ENCODE peak calls at places on chromosome 11, in four cellular contexts. F, W, J and D are unnamed samples.

GRCh38 chr11:109486129-109486528 is 64.1 kb downstream of the C11orf87 start:
- DNase-seq in J (no peak), W (no peak), F (no peak), D (no peak)

GRCh38 chr11:100004541-100004940 is 682.5 kb upstream of the ARHGAP42 start:
- DNase-seq in W (no peak), J (no peak), F (no peak), D (no peak)

GRCh38 chr11:67409781-67410368 is 5.6 kb upstream of the CARNS1 start:
- DNase-seq in J (peak), F (peak), W (peak), D (peak)

GRCh38 chr11:62850911-62851806 is 11.8 kb upstream of the WDR74 start:
- DNase-seq in W (no peak), J (no peak), F (peak), D (peak)

GRCh38 chr11:104089481-104089880 is 53.0 kb downstream of the DDI1 start:
- DNase-seq in F (no peak), J (no peak), W (no peak), D (no peak)

GRCh38 chr11:26580929-26581328 is 8.9 kb upstream of the MUC15 start:
- DNase-seq in J (no peak), F (no peak), W (no peak), D (no peak)

GRCh38 chr11:31643831-31644230 is 134.3 kb downstream of the ELP4 start:
- DNase-seq in J (no peak), W (no peak), F (no peak), D (no peak)

GRCh38 chr11:38323961-38324761 is 1726.1 kb upstream of the RAG2 start:
- DNase-seq in W (no peak), F (no peak), J (no peak), D (no peak)

GRCh38 chr11:13942908-13943505 is 19.5 kb upstream of the SPON1 start:
- DNase-seq in J (no peak), W (no peak), F (no peak), D (peak)

GRCh38 chr11:72972541-72973128 is 158.4 kb downstream of the ATG16L2 start:
- DNase-seq in W (no peak), J (no peak), F (no peak), D (no peak)

GRCh38 chr11:8013833-8014232 is 26.7 kb downstream of the EIF3F start:
- DNase-seq in J (peak), W (no peak), F (no peak), D (no peak)

GRCh38 chr11:33531743-33532181 is 168.9 kb downstream of the C11orf91 start:
- DNase-seq in W (no peak), F (no peak), J (no peak), D (no peak)

GRCh38 chr11:68690671-68691401 is 6.5 kb downstream of the GAL start:
- DNase-seq in J (peak), W (no peak), F (no peak), D (no peak)

GRCh38 chr11:126927628-126928027 is 72.9 kb downstream of the KIRREL3 start:
- DNase-seq in J (no peak), F (no peak), W (no peak), D (no peak)

GRCh38 chr11:16193897-16194381 is 162.4 kb downstream of the SOX6 start:
- DNase-seq in F (peak), W (no peak), J (no peak), D (no peak)

GRCh38 chr11:128776088-128776433 is 82.2 kb downstream of the FLI1 start:
- DNase-seq in W (no peak), J (no peak), F (no peak), D (no peak)

GRCh38 chr11:69362315-69362714 is 68.4 kb downstream of the MYEOV start:
- DNase-seq in W (no peak), F (no peak), J (peak), D (no peak)

GRCh38 chr11:33262016-33262638 is 4.9 kb downstream of the HIPK3 start:
- DNase-seq in J (no peak), W (no peak), F (no peak), D (no peak)

GRCh38 chr11:40029406-40029805 is 1430.0 kb downstream of the LRRC4C start:
- DNase-seq in W (no peak), J (no peak), F (no peak), D (no peak)

GRCh38 chr11:14358729-14359439 is at the start of gene RRAS2:
- DNase-seq in F (peak), W (peak), J (peak), D (peak)

GRCh38 chr11:19442554-19442910 is 201.8 kb upstream of the E2F8 start:
- DNase-seq in J (no peak), F (no peak), W (no peak), D (no peak)

GRCh38 chr11:20070459-20070858 is 89.8 kb downstream of the DBX1 start:
- DNase-seq in W (no peak), F (peak), J (no peak), D (no peak)

GRCh38 chr11:100629671-100630070 is 57.4 kb upstream of the ARHGAP42 start:
- DNase-seq in F (no peak), J (no peak), W (no peak), D (no peak)

GRCh38 chr11:117934526-117935307 is 5.5 kb upstream of the TMPRSS13 start:
- DNase-seq in J (no peak), F (no peak), W (no peak), D (no peak)

GRCh38 chr11:67022341-67022933 is 497 bp upstream of the SYT12 start:
- DNase-seq in J (no peak), W (no peak), F (no peak), D (peak)

GRCh38 chr11:10913996-10914514 is 56.2 kb upstream of the ZBED5 start:
- DNase-seq in J (no peak), W (no peak), F (no peak), D (no peak)

GRCh38 chr11:64291746-64292457 is 800 bp downstream of the KCNK4 start:
- DNase-seq in F (no peak), J (no peak), W (no peak), D (no peak)

GRCh38 chr11:73252577-73253191 is 19.5 kb upstream of the P2RY6 start:
- DNase-seq in F (no peak), J (no peak), W (no peak), D (peak)

GRCh38 chr11:17531071-17531817 is 13.0 kb downstream of the USH1C start:
- DNase-seq in J (no peak), W (no peak), F (no peak), D (no peak)

GRCh38 chr11:134139873-134140331 is 71.0 kb downstream of the JAM3 start:
- DNase-seq in W (peak), F (peak), J (peak), D (peak)

GRCh38 chr11:115613986-115614625 is 109.9 kb upstream of the CADM1 start:
- DNase-seq in F (peak), J (no peak), W (no peak), D (no peak)

GRCh38 chr11:33669598-33670249 is 30.9 kb downstream of the C11orf91 start:
- DNase-seq in W (no peak), J (no peak), F (no peak), D (no peak)

GRCh38 chr11:44578279-44578678 is 12.8 kb downstream of the CD82 start:
- DNase-seq in W (no peak), J (no peak), F (no peak), D (no peak)

GRCh38 chr11:70942593-70942992 is 309.8 kb downstream of the SHANK2 start:
- DNase-seq in F (peak), W (peak), J (peak), D (peak)

GRCh38 chr11:85596886-85597285 is 30.3 kb downstream of the DLG2 start:
- DNase-seq in W (no peak), J (no peak), F (no peak), D (no peak)

GRCh38 chr11:10693509-10694071 is at the start of gene IRAG1:
- DNase-seq in W (no peak), J (no peak), F (no peak), D (no peak)

GRCh38 chr11:22666700-22667439 is 459 bp downstream of the GAS2 start:
- DNase-seq in W (no peak), F (peak), J (peak), D (no peak)

DNA sequence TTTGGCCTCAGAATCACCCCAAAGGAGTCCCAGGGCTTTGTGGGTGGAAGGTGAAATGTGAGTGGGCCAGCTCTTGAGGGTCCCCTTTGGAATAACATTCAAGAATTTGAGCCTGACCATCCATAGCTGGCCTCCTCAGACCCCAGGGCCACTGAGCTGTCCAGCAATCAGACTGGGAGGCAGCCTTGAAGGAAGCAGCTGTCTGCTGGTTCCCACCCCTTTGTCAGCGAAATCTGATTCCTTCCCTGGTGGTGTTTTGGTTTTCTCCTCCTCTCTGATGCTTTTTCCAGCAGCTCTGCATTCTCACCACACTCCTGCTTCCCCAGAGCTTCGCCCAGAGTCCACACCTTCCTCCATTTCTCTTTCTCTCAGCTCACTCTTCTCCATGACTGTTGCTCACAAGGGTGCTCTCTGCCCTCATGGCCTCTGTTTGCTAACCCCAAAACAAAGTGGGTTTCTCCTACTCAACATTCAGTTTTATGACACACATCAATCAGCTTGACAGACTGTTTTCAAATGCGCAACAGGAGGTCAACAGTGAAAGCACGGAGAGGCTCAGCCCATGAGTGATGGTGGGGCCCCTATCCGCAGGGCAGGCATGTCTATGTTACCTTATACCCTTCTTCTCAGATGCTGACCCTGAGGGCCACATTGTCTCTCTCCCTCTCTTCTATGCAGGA is 130.7 kb upstream of the MTNR1B start:
- DNase-seq in J (peak), F (no peak), W (no peak), D (no peak)
- TF ChIP-seq SRF in J (no peak), F (no peak), W (no peak), D (no peak)

GRCh38 chr11:27896096-27896495 is 195.8 kb upstream of the BDNF start:
- DNase-seq in J (no peak), W (no peak), F (no peak), D (no peak)
- H3K4me3 ChIP-seq in J (no peak), W (no peak), F (no peak), D (no peak)

GRCh38 chr11:60785806-60786361 is 751 bp downstream of the MS4A10 start:
- DNase-seq in J (no peak), W (no peak), F (no peak), D (no peak)

GRCh38 chr11:60785136-60785535 is at the start of gene MS4A10:
- DNase-seq in F (no peak), W (no peak), J (no peak), D (no peak)

GRCh38 chr11:60783911-60784310 is 1.2 kb upstream of the MS4A10 start:
- DNase-seq in J (no peak), F (no peak), W (no peak), D (no peak)

GRCh38 chr11:60788401-60789110 is 3.4 kb downstream of the MS4A10 start:
- DNase-seq in W (no peak), F (no peak), J (no peak), D (no peak)

GRCh38 chr11:60786811-60787567 is 1.9 kb downstream of the MS4A10 start:
- DNase-seq in J (no peak), W (no peak), F (no peak), D (no peak)
- TF ChIP-seq YY1 in J (no peak), W (no peak), F (no peak), D (no peak)

DNA sequence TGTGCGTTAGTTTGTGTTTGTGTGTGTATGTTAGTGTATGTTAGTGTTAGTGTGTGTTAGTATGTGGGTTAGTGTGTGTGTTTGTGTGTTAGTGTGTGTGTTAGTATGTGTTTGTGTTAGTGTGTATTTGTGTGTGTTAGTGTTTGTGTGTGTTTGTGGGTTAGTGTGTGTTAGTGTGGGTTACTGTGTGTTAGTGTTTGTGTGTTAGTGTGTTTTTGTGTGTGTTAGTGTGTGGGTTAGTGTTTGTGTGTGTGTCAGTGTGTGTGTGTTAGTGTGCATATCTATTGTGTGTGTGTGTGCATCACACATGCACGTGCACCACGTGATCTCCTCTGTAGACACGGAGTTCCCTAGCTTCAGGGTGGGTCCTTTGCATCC is 115.4 kb downstream of the KCNQ1OT1 start:
- DNase-seq in J (no peak), W (no peak), F (no peak), D (no peak)
- TF ChIP-seq SRF in J (no peak), W (no peak), F (no peak), D (no peak)

DNA sequence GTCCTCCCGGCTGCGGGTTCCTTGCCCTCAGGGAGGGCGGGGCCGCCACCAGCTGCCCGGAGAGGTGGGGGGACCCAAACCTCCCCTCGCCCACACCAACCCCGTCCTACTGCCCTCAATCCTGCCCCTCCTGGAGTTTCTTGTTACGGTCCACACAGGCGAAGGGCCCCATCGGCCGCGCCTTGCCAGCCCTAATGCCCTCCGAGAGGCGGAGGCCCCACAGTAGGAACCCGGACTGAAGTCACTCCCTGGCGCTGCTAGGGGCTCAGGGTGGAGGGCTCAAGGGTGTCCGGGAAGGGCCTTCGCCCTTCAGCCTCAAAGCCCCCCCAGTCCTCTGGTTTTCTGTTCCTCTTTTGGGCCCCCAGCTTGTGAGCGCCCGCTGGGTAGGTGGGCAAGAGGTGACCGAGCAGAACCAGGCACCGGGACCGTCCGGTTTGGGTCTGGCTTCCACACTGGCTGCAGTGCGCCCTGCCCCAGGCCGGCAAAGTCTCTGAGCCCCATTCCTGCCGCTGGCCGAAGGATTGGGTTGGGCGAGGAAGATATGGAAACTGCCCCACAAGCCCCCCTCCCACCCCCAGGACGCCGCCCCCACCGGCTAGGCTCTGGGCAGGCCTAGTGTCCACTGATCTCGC is 24.5 kb downstream of the DUSP8 start:
- DNase-seq in J (peak), W (no peak), F (no peak), D (no peak)
- H3K4me3 ChIP-seq in J (peak), W (no peak), F (no peak), D (peak)

GRCh38 chr11:123258877-123259276 is 63.8 kb upstream of the CLMP start:
- DNase-seq in F (no peak), W (no peak), J (no peak), D (no peak)

GRCh38 chr11:123253223-123253622 is 58.2 kb upstream of the CLMP start:
- DNase-seq in W (no peak), J (no peak), F (no peak), D (no peak)

GRCh38 chr11:123254357-123254756 is 59.3 kb upstream of the CLMP start:
- DNase-seq in F (no peak), J (no peak), W (no peak), D (no peak)

GRCh38 chr11:123253909-123254308 is 58.9 kb upstream of the CLMP start:
- DNase-seq in W (no peak), J (no peak), F (no peak), D (no peak)

DNA sequence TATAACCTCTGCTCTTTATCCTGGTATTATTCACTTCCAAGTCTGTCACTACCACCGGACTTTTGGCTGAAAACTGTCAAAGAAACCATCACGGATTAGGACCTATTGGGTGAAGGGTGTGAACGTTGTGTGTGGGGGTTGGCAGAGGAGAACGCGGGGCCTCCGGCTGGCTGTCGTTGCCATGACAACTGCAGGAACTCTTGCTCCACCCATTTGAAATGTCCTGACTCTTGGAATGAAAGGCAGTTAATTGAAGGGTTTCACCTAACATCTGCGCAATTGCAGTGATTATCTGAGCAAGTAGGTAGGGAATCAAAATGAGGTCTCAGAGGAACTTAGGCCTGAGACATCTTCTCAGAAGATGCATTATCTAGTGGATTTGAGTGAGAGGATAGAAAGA is 60.9 kb upstream of the CLMP start:
- DNase-seq in W (no peak), J (peak), F (no peak), D (no peak)
- TF ChIP-seq YY1 in W (no peak), J (no peak), F (no peak), D (no peak)

GRCh38 chr11:11970556-11970955 is 37.9 kb downstream of the DKK3 start:
- DNase-seq in J (peak), W (no peak), F (no peak), D (no peak)

GRCh38 chr11:11972942-11973341 is 35.5 kb downstream of the DKK3 start:
- DNase-seq in J (no peak), F (no peak), W (no peak), D (no peak)

GRCh38 chr11:11973361-11973800 is 35.0 kb downstream of the DKK3 start:
- DNase-seq in F (no peak), J (peak), W (no peak), D (no peak)

GRCh38 chr11:11973866-11974265 is 34.6 kb downstream of the DKK3 start:
- DNase-seq in J (peak), F (no peak), W (no peak), D (no peak)

DNA sequence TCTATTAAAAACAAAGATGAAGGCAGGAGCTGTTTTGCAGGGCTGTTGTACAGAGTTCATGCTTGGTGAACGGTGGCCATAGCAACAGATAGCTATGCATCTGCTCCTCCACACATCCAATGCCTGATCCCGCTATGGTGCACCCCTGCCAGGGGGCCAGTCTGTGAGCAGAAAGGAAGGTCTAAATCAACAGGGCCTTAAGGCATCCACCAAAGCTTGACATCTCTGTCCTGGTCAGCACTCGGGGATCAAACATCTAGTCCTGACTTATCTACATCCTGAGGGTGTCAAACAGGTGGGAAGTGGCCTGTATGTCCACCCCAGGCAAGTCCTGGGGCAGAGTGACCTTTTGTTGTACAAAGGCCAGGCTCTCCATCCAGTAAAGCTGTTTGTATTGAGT is 36.3 kb downstream of the DKK3 start:
- DNase-seq in F (no peak), W (no peak), J (peak), D (no peak)
- TF ChIP-seq SRF in F (no peak), W (no peak), J (no peak), D (no peak)

GRCh38 chr11:9672918-9673317 is 9.0 kb downstream of the SWAP70 start:
- DNase-seq in F (no peak), J (no peak), W (no peak), D (no peak)
- H3K4me3 ChIP-seq in F (no peak), J (no peak), W (no peak), D (no peak)

GRCh38 chr11:65588199-65589054 is 7.2 kb downstream of the KCNK7 start:
- DNase-seq in F (peak), W (peak), J (no peak), D (no peak)
- TF ChIP-seq YY1 in F (no peak), W (no peak), J (no peak), D (no peak)

DNA sequence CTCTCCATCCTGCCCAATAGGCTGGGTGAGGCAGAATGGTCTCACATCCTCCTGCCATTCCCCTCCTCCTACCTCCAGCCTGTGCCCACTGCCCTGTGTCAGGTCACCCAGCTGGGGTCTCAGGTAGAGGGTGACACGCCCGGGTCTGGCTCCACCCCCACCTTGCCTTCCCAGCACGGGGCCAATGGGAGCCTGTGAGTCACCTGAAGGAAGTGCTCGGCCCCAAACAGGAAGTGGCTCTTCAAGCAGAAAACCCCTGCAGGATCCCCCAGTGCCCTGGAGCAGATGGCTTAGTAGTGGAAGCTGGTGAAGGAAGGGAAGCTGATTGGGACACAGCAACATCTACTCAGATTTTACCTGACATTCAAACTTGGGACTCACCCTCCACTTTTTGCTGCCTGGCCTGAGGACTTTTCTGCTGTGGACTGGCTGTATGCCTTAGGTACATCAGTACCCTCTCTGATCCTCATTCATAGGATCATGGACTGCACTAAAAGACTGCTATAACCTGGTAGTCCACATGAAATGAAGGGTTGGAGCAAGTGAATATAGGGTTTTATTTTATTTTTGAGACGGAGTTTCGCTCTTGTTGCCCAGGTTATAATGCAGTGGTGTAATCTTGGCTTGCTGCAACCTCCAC is 33.4 kb downstream of the GDPD5 start:
- DNase-seq in J (no peak), F (no peak), W (no peak), D (no peak)
- TF ChIP-seq SRF in J (no peak), F (no peak), W (no peak), D (no peak)